ENCODE peak calls at places on chromosomes 12 and 14, in four cellular contexts. M is HFFc6, T is HCT116, F is kidney. U is an unnamed sample.

GRCh38 chr12:2291947-2292346 is 239.2 kb downstream of the CACNA1C start:
- DNase-seq in M (no peak), T (no peak), F (no peak), U (no peak)

GRCh38 chr12:72017054-72017651 is 78.5 kb downstream of the TPH2 start:
- DNase-seq in M (peak; percentile 69), T (peak; percentile 85), F (peak; percentile 65), U (peak; percentile 50)

GRCh38 chr14:95686935-95687334 is 709 bp downstream of the TCL1B start:
- DNase-seq in M (no peak), T (no peak), F (no peak), U (no peak)

GRCh38 chr12:3496964-3497363 is 6.0 kb downstream of the PRMT8 start:
- DNase-seq in M (no peak), T (peak; percentile 16), F (no peak), U (no peak)

GRCh38 chr12:125773033-125773432 is 707.8 kb downstream of the AACS start:
- DNase-seq in M (no peak), T (peak; percentile 6), F (no peak), U (peak; percentile 28)

GRCh38 chr14:78848234-78848820 is 678.2 kb downstream of the NRXN3 start:
- DNase-seq in M (peak; percentile 11), T (peak; percentile 18), F (no peak), U (peak; percentile 14)

GRCh38 chr14:21894003-21894897 is 220.6 kb upstream of the OR4E1 start:
- DNase-seq in M (no peak), T (no peak), F (no peak), U (no peak)

GRCh38 chr12:124267205-124267778 is 27.6 kb upstream of the RFLNA start:
- DNase-seq in M (no peak), T (no peak), F (no peak), U (no peak)

GRCh38 chr12:75965661-75966060 is 65.9 kb downstream of the PHLDA1 start:
- DNase-seq in M (no peak), T (no peak), F (no peak), U (no peak)

GRCh38 chr14:105853089-105853906 is 326.9 kb downstream of the TMEM121 start:
- DNase-seq in M (no peak), T (no peak), F (peak; percentile 57), U (no peak)

GRCh38 chr14:79596531-79596930 is 614.8 kb downstream of the DIO2 start:
- DNase-seq in M (peak; percentile 64), T (no peak), F (no peak), U (no peak)

GRCh38 chr14:25033358-25033757 is 16.6 kb downstream of the STXBP6 start:
- DNase-seq in M (no peak), T (no peak), F (no peak), U (no peak)

GRCh38 chr14:25037032-25037431 is 12.9 kb downstream of the STXBP6 start:
- DNase-seq in M (no peak), T (no peak), F (no peak), U (no peak)

GRCh38 chr14:25034803-25035681 is 14.9 kb downstream of the STXBP6 start:
- DNase-seq in M (no peak), T (no peak), F (no peak), U (no peak)

GRCh38 chr14:25026476-25027137 is 23.3 kb downstream of the STXBP6 start:
- DNase-seq in M (no peak), T (no peak), F (no peak), U (no peak)

DNA sequence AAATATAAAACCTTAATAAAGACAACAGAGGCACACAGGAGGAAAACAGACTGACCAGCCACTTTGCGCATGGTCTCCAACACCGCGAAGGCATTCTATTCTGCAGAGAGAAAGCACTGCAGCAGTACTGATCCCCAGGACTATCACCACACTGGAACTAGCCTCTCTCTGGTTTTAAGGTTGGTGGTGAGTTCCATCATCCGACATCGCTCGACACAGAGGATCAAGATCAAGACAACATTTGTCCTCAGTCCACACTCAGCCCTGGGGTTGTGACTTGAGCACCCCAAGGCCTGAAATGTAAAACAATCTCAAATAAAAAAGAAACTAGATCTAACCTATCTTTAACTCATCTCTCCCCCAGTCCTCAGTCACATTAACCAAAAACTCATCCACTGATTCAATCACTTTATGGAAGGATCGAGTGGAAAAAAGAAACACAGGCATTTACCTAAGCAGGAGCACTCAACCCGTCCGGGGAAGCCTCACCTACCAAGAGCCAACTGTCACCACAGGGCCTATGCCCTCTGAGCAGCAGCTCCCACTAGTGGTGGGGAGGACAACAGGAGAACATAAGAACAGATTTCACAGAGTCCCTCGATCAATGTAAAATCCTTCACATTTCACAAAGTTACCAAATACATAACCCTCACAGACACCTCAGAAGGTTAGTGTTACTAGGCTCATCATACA is 17.7 kb downstream of the STXBP6 start:
- DNase-seq in M (no peak), T (no peak), F (no peak), U (no peak)
- TF ChIP-seq CTCF in M (peak; percentile 63), T (peak; percentile 34), F (peak; percentile 51), U (no peak)

GRCh38 chr12:110245278-110245868 is 35.7 kb upstream of the ATP2A2 start:
- DNase-seq in M (no peak), T (no peak), F (no peak), U (peak; percentile 55)
- TF ChIP-seq CTCF in M (peak; percentile 72), T (peak; percentile 56), F (no peak), U (peak; percentile 65)

GRCh38 chr14:61564623-61565091 is 130.7 kb upstream of the HIF1A start:
- DNase-seq in M (peak; percentile 92), T (peak; percentile 76), F (no peak), U (no peak)
- TF ChIP-seq CTCF in M (peak; percentile 18), T (no peak), F (no peak), U (no peak)

GRCh38 chr14:37571391-37571790 is 23.7 kb downstream of the FOXA1 start:
- DNase-seq in M (no peak), T (no peak), F (no peak), U (no peak)

GRCh38 chr14:37569729-37570128 is 25.3 kb downstream of the FOXA1 start:
- DNase-seq in M (no peak), T (no peak), F (no peak), U (no peak)

GRCh38 chr14:37563189-37563588 is 31.9 kb downstream of the FOXA1 start:
- DNase-seq in M (no peak), T (no peak), F (no peak), U (no peak)

GRCh38 chr14:37566811-37567371 is 28.2 kb downstream of the FOXA1 start:
- DNase-seq in M (no peak), T (no peak), F (no peak), U (no peak)

GRCh38 chr14:37565550-37565949 is 29.5 kb downstream of the FOXA1 start:
- DNase-seq in M (no peak), T (no peak), F (no peak), U (no peak)
- TF ChIP-seq CTCF in M (peak; percentile 62), T (peak; percentile 55), F (no peak), U (no peak)

DNA sequence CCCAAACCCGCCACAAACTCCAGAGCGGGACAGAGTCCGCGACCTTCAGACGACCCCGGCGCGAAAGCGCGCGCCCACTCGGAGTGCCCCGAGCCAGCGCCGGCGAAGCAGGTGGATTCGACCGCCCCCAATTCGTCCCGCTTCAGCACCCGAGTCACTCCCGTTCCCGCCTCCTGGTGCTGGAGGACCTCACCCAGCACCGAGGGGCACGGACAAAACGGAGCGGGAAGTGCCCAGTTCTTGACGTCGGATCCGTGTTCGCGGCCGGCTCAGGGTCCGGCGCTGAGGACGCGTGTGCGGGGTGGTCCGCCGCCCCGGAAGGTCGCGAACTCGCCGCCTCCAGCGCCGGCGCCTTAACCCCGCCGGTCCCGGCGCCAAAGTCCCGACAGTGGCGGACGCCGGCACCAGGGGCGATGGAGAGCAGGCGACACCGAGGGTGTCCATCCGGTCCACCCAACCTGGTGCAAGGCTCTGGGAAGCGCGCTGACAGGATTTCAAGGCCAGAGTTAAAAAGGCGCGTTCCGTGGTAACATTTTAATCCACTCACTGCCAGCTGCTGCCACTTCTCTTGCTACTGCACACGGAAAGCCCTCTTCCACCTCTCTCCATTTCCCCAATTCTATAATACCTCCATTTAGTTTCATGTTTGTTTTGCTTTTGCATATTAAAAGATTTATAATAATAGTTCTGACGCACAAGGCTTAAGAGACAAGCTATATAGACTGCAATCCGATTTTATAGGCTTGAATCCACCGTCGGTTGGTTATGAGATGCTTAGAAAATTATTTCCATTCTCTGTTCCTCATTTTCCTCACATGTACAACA is 240.0 kb upstream of the CPNE8 start:
- DNase-seq in M (no peak), T (no peak), F (no peak), U (peak; percentile 45)
- TF ChIP-seq CTCF in M (no peak), T (peak; percentile 42), F (peak; percentile 31), U (no peak)

GRCh38 chr12:111304642-111305071 is 64.2 kb downstream of the PHETA1 start:
- DNase-seq in M (no peak), T (peak; percentile 52), F (no peak), U (peak; percentile 40)
- TF ChIP-seq CTCF in M (peak; percentile 96), T (peak; percentile 98), F (peak; percentile 16), U (peak; percentile 49)

GRCh38 chr12:56449622-56449984 is 377 bp upstream of the TIMELESS start:
- DNase-seq in M (no peak), T (no peak), F (no peak), U (no peak)

GRCh38 chr12:56450241-56450640 is 1.0 kb upstream of the TIMELESS start:
- DNase-seq in M (no peak), T (no peak), F (no peak), U (no peak)

GRCh38 chr12:56451147-56451546 is 1.9 kb upstream of the TIMELESS start:
- DNase-seq in M (no peak), T (no peak), F (no peak), U (no peak)

GRCh38 chr12:56454557-56454956 is at the start of gene MIP:
- DNase-seq in M (no peak), T (no peak), F (no peak), U (no peak)

GRCh38 chr12:56448860-56449621 is at the start of gene TIMELESS:
- DNase-seq in M (peak; percentile 78), T (peak; percentile 76), F (peak; percentile 96), U (peak; percentile 96)
- TF ChIP-seq CTCF in M (peak; percentile 20), T (no peak), F (no peak), U (no peak)

U was measured in GM10248.